ENCODE peak calls at places on chromosomes 4 and X, in seven cellular contexts. C, L, P, V, R, B and I are unnamed samples.
A peak's percentile ranks its signal among the peaks of the same experiment; 100 is the strongest.

GRCh38 chr4:168336837-168337549 is 18.4 kb upstream of the DDX60 start:
- DNase-seq in R (no peak), L (no peak), B (no peak), C (no peak), V (no peak), P (no peak), I (no peak)

GRCh38 chr4:110982486-110982885 is 359.6 kb upstream of the PITX2 start:
- DNase-seq in R (no peak), L (no peak), V (no peak), B (no peak), C (no peak), P (peak; percentile 21), I (peak; percentile 50)

GRCh38 chr4:24032371-24032989 is 142.6 kb upstream of the PPARGC1A start:
- DNase-seq in B (no peak), V (no peak), R (no peak), C (no peak), L (no peak), P (peak; percentile 6), I (no peak)

GRCh38 chr4:47686294-47686872 is 151.5 kb downstream of the CORIN start:
- DNase-seq in P (no peak), L (peak; percentile 15), R (peak; percentile 54), B (peak; percentile 45), C (peak; percentile 59), V (peak; percentile 67), I (no peak)

GRCh38 chrX:39972340-39972739 is 125.4 kb downstream of the BCOR start:
- DNase-seq in C (no peak), R (no peak), V (no peak), P (no peak), L (no peak), B (no peak), I (peak; percentile 20)

GRCh38 chrX:31213941-31214340 is 142.1 kb upstream of the FTHL17 start:
- DNase-seq in R (no peak), V (no peak), B (peak; percentile 54), C (no peak), L (no peak), P (no peak), I (no peak)

GRCh38 chr4:180054291-180054690 is 2188.9 kb upstream of the TENM3 start:
- DNase-seq in R (no peak), L (no peak), C (no peak), B (no peak), P (no peak), V (no peak), I (no peak)

GRCh38 chrX:49001521-49002090 is 458 bp downstream of the GRIPAP1 start:
- DNase-seq in B (peak; percentile 88), C (peak; percentile 47), P (no peak), L (no peak), R (peak; percentile 22), V (peak; percentile 64), I (no peak)

GRCh38 chrX:47176101-47176740 is 17.4 kb upstream of the UBA1 start:
- DNase-seq in L (no peak), C (no peak), V (no peak), P (no peak), B (peak; percentile 54), R (no peak), I (no peak)